ENCODE peak calls at places on chromosomes 6 and 20, in seven cellular contexts. One of them, this sample, is unnamed.

GRCh38 chr6:118748311-118749062 is 97.1 kb upstream of the CEP85L start:
- DNase-seq in IMR-90: peak
- DNase-seq in colonic mucosa: no peak
- DNase-seq in heart left ventricle: no peak
- DNase-seq in ascending aorta: no peak
- DNase-seq in neuronal stem cell: no peak
- DNase-seq in mesendoderm: peak
- DNase-seq in this sample: peak

GRCh38 chr6:157037165-157037564 is 260.0 kb downstream of the ARID1B start:
- DNase-seq in IMR-90: no peak
- DNase-seq in colonic mucosa: no peak
- DNase-seq in heart left ventricle: no peak
- DNase-seq in ascending aorta: no peak
- DNase-seq in neuronal stem cell: no peak
- DNase-seq in mesendoderm: no peak
- DNase-seq in this sample: no peak

GRCh38 chr6:107185570-107185969 is 70.3 kb upstream of the BEND3 start:
- DNase-seq in IMR-90: peak
- DNase-seq in colonic mucosa: no peak
- DNase-seq in heart left ventricle: no peak
- DNase-seq in ascending aorta: no peak
- DNase-seq in neuronal stem cell: no peak
- DNase-seq in mesendoderm: peak
- DNase-seq in this sample: no peak

GRCh38 chr6:149154137-149154900 is 163.2 kb upstream of the TAB2 start:
- DNase-seq in IMR-90: no peak
- DNase-seq in colonic mucosa: no peak
- DNase-seq in heart left ventricle: no peak
- DNase-seq in ascending aorta: no peak
- DNase-seq in neuronal stem cell: no peak
- DNase-seq in mesendoderm: no peak
- DNase-seq in this sample: no peak

GRCh38 chr6:30490031-30490876 is 945 bp downstream of the HLA-E start:
- DNase-seq in IMR-90: peak
- DNase-seq in colonic mucosa: peak
- DNase-seq in heart left ventricle: peak
- DNase-seq in ascending aorta: no peak
- DNase-seq in neuronal stem cell: peak
- DNase-seq in mesendoderm: peak
- DNase-seq in this sample: no peak

GRCh38 chr20:47784256-47784598 is 1.1 kb downstream of the SULF2 start:
- DNase-seq in IMR-90: no peak
- DNase-seq in colonic mucosa: no peak
- DNase-seq in heart left ventricle: no peak
- DNase-seq in ascending aorta: no peak
- DNase-seq in neuronal stem cell: no peak
- DNase-seq in mesendoderm: no peak
- DNase-seq in this sample: no peak

GRCh38 chr20:41889871-41890224 is 271.7 kb upstream of the CHD6 start:
- DNase-seq in IMR-90: no peak
- DNase-seq in colonic mucosa: no peak
- DNase-seq in heart left ventricle: no peak
- DNase-seq in ascending aorta: no peak
- DNase-seq in neuronal stem cell: no peak
- DNase-seq in mesendoderm: peak
- DNase-seq in this sample: peak

GRCh38 chr6:154039231-154039842 is at the start of gene OPRM1:
- DNase-seq in IMR-90: no peak
- DNase-seq in colonic mucosa: no peak
- DNase-seq in heart left ventricle: no peak
- DNase-seq in ascending aorta: no peak
- DNase-seq in neuronal stem cell: peak
- DNase-seq in mesendoderm: peak
- DNase-seq in this sample: no peak

GRCh38 chr6:105568121-105568520 is 165.2 kb upstream of the PREP start:
- DNase-seq in IMR-90: no peak
- DNase-seq in colonic mucosa: no peak
- DNase-seq in heart left ventricle: no peak
- DNase-seq in ascending aorta: no peak
- DNase-seq in neuronal stem cell: no peak
- DNase-seq in mesendoderm: no peak
- DNase-seq in this sample: no peak

GRCh38 chr20:59190509-59190908 is 26.9 kb downstream of the ZNF831 start:
- DNase-seq in IMR-90: no peak
- DNase-seq in colonic mucosa: peak
- DNase-seq in heart left ventricle: no peak
- DNase-seq in ascending aorta: no peak
- DNase-seq in neuronal stem cell: no peak
- DNase-seq in mesendoderm: no peak
- DNase-seq in this sample: no peak

GRCh38 chr6:75376347-75377024 is 91.9 kb upstream of the TMEM30A start:
- DNase-seq in IMR-90: peak
- DNase-seq in colonic mucosa: no peak
- DNase-seq in heart left ventricle: no peak
- DNase-seq in ascending aorta: no peak
- DNase-seq in neuronal stem cell: no peak
- DNase-seq in mesendoderm: peak
- DNase-seq in this sample: no peak

GRCh38 chr6:21005816-21006553 is 471.7 kb downstream of the CDKAL1 start:
- DNase-seq in IMR-90: peak
- DNase-seq in colonic mucosa: no peak
- DNase-seq in heart left ventricle: no peak
- DNase-seq in ascending aorta: no peak
- DNase-seq in neuronal stem cell: no peak
- DNase-seq in mesendoderm: no peak
- DNase-seq in this sample: peak

GRCh38 chr6:9204171-9204570 is 768.8 kb upstream of the SLC35B3 start:
- DNase-seq in IMR-90: peak
- DNase-seq in colonic mucosa: no peak
- DNase-seq in heart left ventricle: no peak
- DNase-seq in ascending aorta: no peak
- DNase-seq in neuronal stem cell: no peak
- DNase-seq in mesendoderm: peak
- DNase-seq in this sample: peak

GRCh38 chr20:44081476-44081875 is 105.5 kb downstream of the JPH2 start:
- DNase-seq in IMR-90: no peak
- DNase-seq in colonic mucosa: no peak
- DNase-seq in heart left ventricle: no peak
- DNase-seq in ascending aorta: no peak
- DNase-seq in neuronal stem cell: no peak
- DNase-seq in mesendoderm: no peak
- DNase-seq in this sample: no peak

GRCh38 chr20:37955511-37955910 is 52.6 kb downstream of the VSTM2L start:
- DNase-seq in IMR-90: no peak
- DNase-seq in colonic mucosa: peak
- DNase-seq in heart left ventricle: no peak
- DNase-seq in ascending aorta: no peak
- DNase-seq in neuronal stem cell: no peak
- DNase-seq in mesendoderm: no peak
- DNase-seq in this sample: no peak

GRCh38 chr6:22362361-22362760 is 65.5 kb upstream of the PRL start:
- DNase-seq in IMR-90: no peak
- DNase-seq in colonic mucosa: no peak
- DNase-seq in heart left ventricle: no peak
- DNase-seq in ascending aorta: no peak
- DNase-seq in neuronal stem cell: no peak
- DNase-seq in mesendoderm: no peak
- DNase-seq in this sample: no peak

GRCh38 chr6:17299222-17299621 is 18.1 kb downstream of the RBM24 start:
- DNase-seq in IMR-90: no peak
- DNase-seq in colonic mucosa: no peak
- DNase-seq in heart left ventricle: no peak
- DNase-seq in ascending aorta: no peak
- DNase-seq in neuronal stem cell: no peak
- DNase-seq in mesendoderm: no peak
- DNase-seq in this sample: no peak

DNA sequence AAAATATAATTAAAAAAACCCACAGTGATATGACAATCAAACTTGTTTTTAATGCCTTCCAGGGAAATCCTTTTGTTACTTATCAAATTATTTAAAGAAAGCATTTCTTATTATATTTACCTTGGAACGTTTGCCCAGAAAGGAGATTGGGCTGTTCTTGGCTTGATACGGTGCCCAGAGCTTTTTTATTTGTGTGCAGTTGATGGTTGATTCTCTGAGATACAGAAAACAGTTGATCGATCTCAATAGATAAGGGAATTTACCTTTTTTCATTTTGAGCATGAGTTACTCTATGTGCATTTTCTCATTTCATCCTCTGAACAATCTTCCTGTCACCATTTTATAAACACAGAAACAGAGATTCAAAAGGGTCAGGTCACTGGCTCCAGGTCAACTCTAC is 72.5 kb upstream of the NEDD9 start:
- DNase-seq in IMR-90: no peak
- DNase-seq in colonic mucosa: no peak
- DNase-seq in heart left ventricle: no peak
- DNase-seq in ascending aorta: no peak
- DNase-seq in neuronal stem cell: no peak
- DNase-seq in mesendoderm: no peak
- DNase-seq in this sample: no peak
- H3K27ac ChIP-seq in IMR-90: no peak
- H3K27ac ChIP-seq in colonic mucosa: no peak
- H3K27ac ChIP-seq in heart left ventricle: no peak
- H3K27ac ChIP-seq in ascending aorta: no peak
- H3K27ac ChIP-seq in neuronal stem cell: no peak
- H3K27ac ChIP-seq in mesendoderm: no peak
- H3K27ac ChIP-seq in this sample: no peak

GRCh38 chr20:48858075-48858790 is 30.4 kb upstream of the PREX1 start:
- DNase-seq in IMR-90: no peak
- DNase-seq in colonic mucosa: no peak
- DNase-seq in heart left ventricle: no peak
- DNase-seq in ascending aorta: no peak
- DNase-seq in neuronal stem cell: no peak
- DNase-seq in mesendoderm: peak
- DNase-seq in this sample: no peak
- H3K27ac ChIP-seq in IMR-90: no peak
- H3K27ac ChIP-seq in colonic mucosa: no peak
- H3K27ac ChIP-seq in heart left ventricle: no peak
- H3K27ac ChIP-seq in ascending aorta: no peak
- H3K27ac ChIP-seq in neuronal stem cell: no peak
- H3K27ac ChIP-seq in mesendoderm: peak
- H3K27ac ChIP-seq in this sample: no peak

GRCh38 chr6:112251170-112251945 is 3.0 kb downstream of the LAMA4 start:
- DNase-seq in IMR-90: peak
- DNase-seq in colonic mucosa: no peak
- DNase-seq in heart left ventricle: peak
- DNase-seq in ascending aorta: no peak
- DNase-seq in neuronal stem cell: no peak
- DNase-seq in mesendoderm: no peak
- DNase-seq in this sample: no peak
- H3K27ac ChIP-seq in IMR-90: peak
- H3K27ac ChIP-seq in colonic mucosa: peak
- H3K27ac ChIP-seq in heart left ventricle: peak
- H3K27ac ChIP-seq in ascending aorta: peak
- H3K27ac ChIP-seq in neuronal stem cell: no peak
- H3K27ac ChIP-seq in mesendoderm: no peak
- H3K27ac ChIP-seq in this sample: no peak

DNA sequence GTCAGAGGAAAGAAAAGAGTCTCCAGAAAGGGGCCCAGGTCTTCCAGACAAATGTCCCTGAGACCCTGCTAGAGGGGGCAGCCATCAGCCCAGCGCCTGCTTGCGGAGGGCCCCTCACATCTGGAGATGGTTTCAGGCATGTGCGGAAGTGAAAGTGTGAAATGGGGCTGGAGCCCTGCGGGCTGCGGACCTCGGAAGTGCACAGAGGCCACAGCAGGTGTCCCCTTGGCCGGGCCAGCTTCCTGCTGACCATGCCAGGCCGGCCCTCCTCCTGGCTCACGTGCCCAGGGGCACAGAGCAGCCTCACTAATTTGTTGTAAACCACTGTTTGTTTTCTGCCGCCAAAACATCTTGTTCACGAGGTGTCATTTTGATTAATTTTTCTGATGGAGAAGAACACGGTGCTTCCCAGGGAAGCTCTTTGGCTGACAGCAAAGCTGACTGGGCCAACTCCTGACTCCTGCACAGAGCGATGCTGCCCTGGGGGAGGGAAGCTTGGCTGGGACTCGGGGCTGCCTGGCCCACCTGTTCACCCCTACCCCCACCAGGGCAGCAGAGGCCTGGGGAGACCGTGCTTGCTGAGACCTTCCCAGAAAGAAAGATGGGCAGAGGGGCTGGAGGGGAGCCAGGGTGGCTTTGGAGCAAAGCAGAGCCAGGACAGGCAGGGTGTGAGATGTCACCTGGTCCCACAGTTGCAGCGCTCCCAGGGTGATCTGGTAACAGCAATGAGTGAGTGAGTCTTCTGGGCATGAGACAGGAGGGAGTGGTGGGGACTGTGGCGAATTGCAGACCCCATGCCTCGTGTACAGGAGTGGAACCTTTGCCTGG is 54.2 kb downstream of the BCAS4 start:
- DNase-seq in IMR-90: no peak
- DNase-seq in colonic mucosa: no peak
- DNase-seq in heart left ventricle: no peak
- DNase-seq in ascending aorta: no peak
- DNase-seq in neuronal stem cell: no peak
- DNase-seq in mesendoderm: no peak
- DNase-seq in this sample: no peak
- H3K27ac ChIP-seq in IMR-90: no peak
- H3K27ac ChIP-seq in colonic mucosa: no peak
- H3K27ac ChIP-seq in heart left ventricle: no peak
- H3K27ac ChIP-seq in ascending aorta: peak
- H3K27ac ChIP-seq in neuronal stem cell: no peak
- H3K27ac ChIP-seq in mesendoderm: no peak
- H3K27ac ChIP-seq in this sample: peak